ENCODE peak calls at places on chromosomes 7 and 10, in ten cellular contexts. H is MCF 10A, T is Calu3, O is MM.1S, C is GM12865, B is AG09309, F is GM10248, M is tibial nerve, R is epithelial cell of esophagus, S is kidney. N is an unnamed sample.

GRCh38 chr10:4041531-4042096 is 256.6 kb upstream of the KLF6 start:
- DNase-seq in F (no peak), R (no peak), T (no peak), S (no peak), O (no peak), B (no peak), C (no peak), H (no peak), M (no peak), N (no peak)

GRCh38 chr7:92325850-92326249 is 80.1 kb downstream of the ANKIB1 start:
- DNase-seq in M (no peak), S (no peak), T (no peak), R (no peak), H (no peak), O (peak; percentile 46), B (no peak), C (peak; percentile 7), F (no peak), N (no peak)

GRCh38 chr7:21030237-21030636 is 243.6 kb upstream of the SP8 start:
- DNase-seq in O (no peak), M (no peak), S (no peak), C (no peak), H (no peak), B (no peak), T (no peak), R (no peak), F (no peak), N (no peak)

GRCh38 chr7:30988346-30989005 is 24.7 kb downstream of the GHRHR start:
- DNase-seq in R (peak; percentile 31), H (peak; percentile 56), C (no peak), T (peak; percentile 86), F (no peak), O (no peak), S (peak; percentile 94), B (no peak), M (no peak), N (no peak)

GRCh38 chr7:52639981-52640380 is 395.5 kb upstream of the POM121L12 start:
- DNase-seq in S (no peak), B (no peak), C (no peak), H (no peak), T (no peak), R (peak; percentile 1), F (no peak), O (no peak), M (no peak), N (no peak)

GRCh38 chr7:102220229-102220850 is 66.3 kb upstream of the SH2B2 start:
- DNase-seq in T (no peak), F (no peak), H (peak; percentile 29), C (no peak), S (no peak), R (peak; percentile 69), O (no peak), M (no peak), B (no peak), N (no peak)

GRCh38 chr7:20330176-20330796 is 414 bp upstream of the ITGB8 start:
- DNase-seq in S (peak; percentile 97), R (peak; percentile 98), T (peak; percentile 93), C (peak; percentile 87), H (peak; percentile 92), O (peak; percentile 76), B (peak; percentile 72), M (peak; percentile 81), F (peak; percentile 83), N (no peak)

GRCh38 chr10:11181996-11182395 is 164.3 kb downstream of the CELF2 start:
- DNase-seq in C (no peak), O (no peak), F (no peak), M (peak; percentile 61), B (no peak), S (no peak), R (no peak), H (no peak), T (no peak), N (no peak)

GRCh38 chr7:90678986-90679385 is 82.9 kb downstream of the CDK14 start:
- DNase-seq in H (no peak), M (no peak), R (no peak), B (no peak), F (no peak), C (no peak), O (no peak), S (no peak), T (no peak), N (no peak)

GRCh38 chr10:104274762-104275721 is 6.1 kb downstream of the GSTO2 start:
- DNase-seq in S (peak; percentile 86), B (no peak), T (peak; percentile 68), M (no peak), O (peak; percentile 27), H (peak; percentile 73), R (peak; percentile 67), F (peak; percentile 73), C (peak; percentile 42), N (peak; percentile 19)
- TF ChIP-seq CTCF in S (peak; percentile 73), B (peak; percentile 95), T (peak; percentile 64), M (peak; percentile 79), O (peak; percentile 79), H (peak; percentile 94), R (peak; percentile 91), F (peak; percentile 76), C (peak; percentile 85), N (peak; percentile 71)

DNA sequence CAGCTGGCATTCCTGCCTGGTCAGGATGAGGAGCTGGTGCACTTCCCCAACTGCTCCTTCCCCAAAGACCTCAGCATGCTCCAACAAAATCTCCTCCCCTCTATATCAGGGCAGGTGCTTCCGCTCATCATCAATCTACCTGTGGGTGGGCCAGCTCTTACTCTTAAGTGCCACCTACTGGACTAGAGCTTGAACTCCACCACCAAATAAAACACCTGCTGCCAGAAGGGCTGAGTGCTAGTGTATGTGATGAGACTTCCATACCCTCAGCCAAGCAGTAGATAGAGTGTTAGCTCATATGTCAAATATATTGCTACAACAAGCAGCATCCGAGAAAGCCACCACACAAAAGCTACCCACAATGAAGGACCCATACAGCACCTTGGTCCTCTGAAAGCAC is 264.3 kb downstream of the RNLS start:
- DNase-seq in F (no peak), S (no peak), T (no peak), H (peak; percentile 9), R (peak; percentile 23), M (no peak), O (peak; percentile 45), C (peak; percentile 44), B (no peak), N (no peak)
- TF ChIP-seq CTCF in F (no peak), S (no peak), T (no peak), H (peak; percentile 29), R (peak; percentile 32), M (no peak), O (peak; percentile 51), C (peak; percentile 8), B (peak; percentile 11), N (no peak)

GRCh38 chr10:34994565-34995142 is 95.5 kb downstream of the CUL2 start:
- DNase-seq in F (peak; percentile 81), B (peak; percentile 11), H (peak; percentile 86), T (peak; percentile 72), C (peak; percentile 79), S (no peak), M (peak; percentile 21), O (peak; percentile 72), R (peak; percentile 89), N (peak; percentile 14)
- TF ChIP-seq CTCF in F (peak; percentile 55), B (peak; percentile 68), H (peak; percentile 76), T (peak; percentile 85), C (peak; percentile 69), S (peak; percentile 66), M (peak; percentile 50), O (peak; percentile 79), R (peak; percentile 83), N (peak; percentile 69)

GRCh38 chr7:12154119-12154518 is 57.0 kb upstream of the TMEM106B start:
- DNase-seq in H (no peak), F (no peak), M (no peak), S (no peak), O (no peak), R (no peak), B (no peak), T (no peak), C (no peak), N (no peak)

GRCh38 chr7:12161146-12161545 is 49.9 kb upstream of the TMEM106B start:
- DNase-seq in S (no peak), O (no peak), R (no peak), B (no peak), T (no peak), F (no peak), M (no peak), H (no peak), C (no peak), N (no peak)

GRCh38 chr7:12157517-12157916 is 53.6 kb upstream of the TMEM106B start:
- DNase-seq in O (no peak), B (no peak), H (no peak), T (no peak), C (no peak), M (no peak), S (no peak), R (no peak), F (no peak), N (no peak)

GRCh38 chr7:12162420-12163113 is 48.5 kb upstream of the TMEM106B start:
- DNase-seq in B (no peak), T (peak; percentile 57), H (peak; percentile 75), S (no peak), M (no peak), F (no peak), O (no peak), R (peak; percentile 69), C (no peak), N (no peak)

GRCh38 chr7:12158334-12159060 is 52.6 kb upstream of the TMEM106B start:
- DNase-seq in O (no peak), M (no peak), R (no peak), B (no peak), T (no peak), F (no peak), S (no peak), H (peak; percentile 24), C (no peak), N (no peak)
- TF ChIP-seq CTCF in O (no peak), M (no peak), R (no peak), B (no peak), T (no peak), F (no peak), S (no peak), H (no peak), C (no peak), N (no peak)

GRCh38 chr10:58818889-58819288 is 306.2 kb downstream of the BICC1 start:
- DNase-seq in T (peak; percentile 18), C (no peak), S (no peak), R (peak; percentile 42), M (no peak), H (peak; percentile 85), B (no peak), F (no peak), O (no peak), N (no peak)
- TF ChIP-seq CTCF in T (no peak), C (no peak), S (no peak), R (no peak), M (no peak), H (peak; percentile 11), B (no peak), F (no peak), O (no peak), N (no peak)

GRCh38 chr10:44925224-44925623 is 14.1 kb downstream of the TMEM72 start:
- DNase-seq in F (no peak), M (no peak), O (peak; percentile 72), B (no peak), S (no peak), C (peak; percentile 37), T (peak; percentile 53), R (no peak), H (no peak), N (no peak)
- TF ChIP-seq CTCF in F (peak; percentile 9), M (no peak), O (peak; percentile 62), B (no peak), S (peak; percentile 21), C (peak; percentile 18), T (peak; percentile 18), R (no peak), H (no peak), N (no peak)

GRCh38 chr10:44990302-44990655 is 10.4 kb upstream of the ZNF22 start:
- DNase-seq in S (no peak), F (no peak), R (no peak), B (no peak), H (no peak), M (no peak), C (no peak), O (no peak), T (peak; percentile 40), N (no peak)
- TF ChIP-seq CTCF in S (no peak), F (peak; percentile 28), R (peak; percentile 8), B (no peak), H (no peak), M (no peak), C (no peak), O (no peak), T (peak; percentile 30), N (no peak)

N was measured in CD4-positive, alpha-beta T cell.